ENCODE peak calls at places on chromosomes 1 and 21, in six cellular contexts. C, J, D, Q, R and T are unnamed samples.
A peak's percentile ranks its signal among the peaks of the same experiment; 100 is the strongest.

GRCh38 chr1:93758842-93759515 is 77.3 kb upstream of the BCAR3 start:
- DNase-seq in C (peak; percentile 94), J (no peak), D (no peak), Q (no peak), R (no peak), T (no peak)

GRCh38 chr1:15678578-15678977 is 5.5 kb upstream of the PLEKHM2 start:
- DNase-seq in C (peak; percentile 62), J (no peak), D (no peak), Q (peak; percentile 53), R (peak; percentile 15), T (no peak)

GRCh38 chr21:41477641-41478318 is 30.2 kb downstream of the TMPRSS2 start:
- DNase-seq in C (no peak), J (no peak), D (no peak), Q (no peak), R (peak; percentile 62), T (no peak)

GRCh38 chr1:25568834-25569598 is 25.6 kb downstream of the LDLRAP1 start:
- DNase-seq in C (peak; percentile 45), J (peak; percentile 81), D (no peak), Q (no peak), R (no peak), T (no peak)

GRCh38 chr21:33265664-33266049 is 510 bp upstream of the IL10RB start:
- DNase-seq in C (no peak), J (no peak), D (no peak), Q (peak; percentile 68), R (no peak), T (no peak)

GRCh38 chr1:89615676-89616598 is 17.0 kb upstream of the LRRC8C start:
- DNase-seq in C (peak; percentile 31), J (no peak), D (no peak), Q (no peak), R (no peak), T (no peak)

GRCh38 chr1:15465674-15466073 is 9.1 kb downstream of the CELA2A start:
- DNase-seq in C (no peak), J (peak; percentile 34), D (no peak), Q (no peak), R (no peak), T (no peak)

GRCh38 chr21:29305068-29305467 is 6.3 kb downstream of the BACH1 start:
- DNase-seq in C (no peak), J (no peak), D (no peak), Q (no peak), R (no peak), T (no peak)

GRCh38 chr1:42847721-42848470 is 1.5 kb downstream of the ZNF691 start:
- DNase-seq in C (no peak), J (no peak), D (no peak), Q (no peak), R (no peak), T (no peak)

GRCh38 chr1:164188507-164188906 is 370.5 kb upstream of the PBX1 start:
- DNase-seq in C (no peak), J (no peak), D (no peak), Q (no peak), R (no peak), T (no peak)

GRCh38 chr1:90143522-90144050 is 148.7 kb downstream of the ZNF326 start:
- DNase-seq in C (no peak), J (no peak), D (no peak), Q (no peak), R (no peak), T (no peak)

GRCh38 chr1:232222614-232223013 is 407.3 kb downstream of the SIPA1L2 start:
- DNase-seq in C (no peak), J (no peak), D (no peak), Q (no peak), R (no peak), T (no peak)

GRCh38 chr1:226407497-226408284 is at the start of gene PARP1:
- DNase-seq in C (peak; percentile 71), J (peak; percentile 99), D (peak; percentile 86), Q (no peak), R (no peak), T (peak; percentile 85)

GRCh38 chr1:234276389-234276788 is 96.9 kb upstream of the COA6 start:
- DNase-seq in C (no peak), J (no peak), D (no peak), Q (no peak), R (no peak), T (no peak)

GRCh38 chr1:112633628-112634027 is 14.0 kb downstream of the CAPZA1 start:
- DNase-seq in C (no peak), J (no peak), D (no peak), Q (no peak), R (no peak), T (no peak)

GRCh38 chr1:84571150-84571535 is 3.1 kb downstream of the CTBS start:
- DNase-seq in C (no peak), J (no peak), D (no peak), Q (no peak), R (no peak), T (no peak)

GRCh38 chr1:36203554-36204346 is 20.5 kb upstream of the THRAP3 start:
- DNase-seq in C (no peak), J (peak; percentile 12), D (no peak), Q (no peak), R (no peak), T (no peak)

GRCh38 chr1:206911064-206911663 is 10.6 kb downstream of the FCMR start:
- DNase-seq in C (peak; percentile 16), J (peak; percentile 86), D (no peak), Q (no peak), R (no peak), T (no peak)

GRCh38 chr1:152743371-152744145 is 14.3 kb upstream of the KPRP start:
- DNase-seq in C (no peak), J (no peak), D (no peak), Q (no peak), R (no peak), T (no peak)

GRCh38 chr1:25544243-25544764 is 898 bp downstream of the LDLRAP1 start:
- DNase-seq in C (no peak), J (no peak), D (no peak), Q (no peak), R (no peak), T (no peak)

GRCh38 chr1:47104816-47105215 is 32.4 kb upstream of the CYP4A22 start:
- DNase-seq in C (no peak), J (no peak), D (no peak), Q (no peak), R (no peak), T (no peak)

GRCh38 chr1:158833269-158833668 is 2.1 kb downstream of the MNDA start:
- DNase-seq in C (no peak), J (no peak), D (no peak), Q (no peak), R (no peak), T (no peak)

GRCh38 chr1:117602862-117603261 is 3.0 kb upstream of the TENT5C start:
- DNase-seq in C (no peak), J (no peak), D (no peak), Q (no peak), R (no peak), T (no peak)

GRCh38 chr1:117605811-117606607 is at the start of gene TENT5C:
- DNase-seq in C (peak; percentile 90), J (peak; percentile 100), D (peak; percentile 92), Q (peak; percentile 54), R (peak; percentile 92), T (peak; percentile 88)

GRCh38 chr1:117607471-117607870 is 1.6 kb downstream of the TENT5C start:
- DNase-seq in C (no peak), J (no peak), D (no peak), Q (no peak), R (no peak), T (no peak)

GRCh38 chr1:117606608-117607261 is 887 bp downstream of the TENT5C start:
- DNase-seq in C (no peak), J (peak; percentile 48), D (no peak), Q (no peak), R (no peak), T (no peak)

GRCh38 chr1:117605164-117605810 is 561 bp upstream of the TENT5C start:
- DNase-seq in C (peak; percentile 5), J (no peak), D (no peak), Q (no peak), R (no peak), T (peak; percentile 37)
- TF ChIP-seq POLR2A in C (no peak), J (no peak), D (no peak), Q (no peak), R (no peak), T (no peak)

GRCh38 chr1:40438391-40439015 is 11.8 kb upstream of the ZFP69B start:
- DNase-seq in C (peak; percentile 37), J (peak; percentile 79), D (no peak), Q (no peak), R (no peak), T (no peak)
- TF ChIP-seq TAF1 in C (no peak), J (no peak), D (no peak), Q (no peak), R (no peak), T (no peak)

DNA sequence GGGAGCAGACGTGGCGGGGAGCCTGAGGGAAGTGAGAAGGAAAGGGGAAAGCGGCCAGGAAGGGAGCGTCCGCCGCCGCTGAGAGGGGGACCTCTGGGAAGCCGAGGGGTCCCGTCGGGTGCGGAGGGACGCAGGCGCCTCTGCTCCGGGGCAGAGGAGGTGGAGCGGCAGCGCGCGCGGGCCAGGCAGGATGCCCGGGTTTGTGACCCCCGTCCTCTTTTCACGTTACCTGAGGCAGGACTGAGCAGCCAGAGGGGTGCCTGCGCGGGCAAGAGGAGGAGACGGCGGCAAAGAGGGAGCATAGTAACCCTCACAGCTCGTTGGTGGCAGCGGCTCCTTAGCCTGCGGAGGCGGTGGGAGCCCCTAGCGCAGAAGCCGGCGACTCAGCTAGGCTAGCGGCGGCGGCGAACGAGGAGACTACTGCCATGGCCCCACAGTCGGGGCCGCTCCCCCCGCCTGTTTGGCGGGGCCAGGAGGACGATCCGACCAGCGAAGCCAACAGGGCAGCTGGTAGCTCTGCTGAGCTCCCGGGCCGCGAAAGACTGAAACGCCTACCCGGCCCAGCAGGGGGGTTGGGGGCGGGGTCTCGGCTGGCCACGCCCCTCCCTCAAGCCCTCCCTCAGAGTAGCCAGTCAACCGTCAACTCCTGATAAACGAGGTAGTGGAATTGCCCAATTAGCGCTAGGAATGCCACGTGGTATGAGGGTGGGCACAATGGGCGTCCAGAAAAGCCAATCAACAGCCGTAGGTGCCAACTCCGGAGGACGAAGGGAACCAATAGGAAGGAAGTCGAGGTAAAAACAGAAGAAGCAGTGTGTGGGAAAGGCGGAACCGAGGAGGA is at the start of gene TESK2:
- DNase-seq in C (peak; percentile 100), J (peak; percentile 92), D (peak; percentile 80), Q (peak; percentile 100), R (peak; percentile 99), T (peak; percentile 83)
- TF ChIP-seq POLR2AphosphoS5 in C (peak; percentile 84), J (peak; percentile 42), D (no peak), Q (peak; percentile 64), R (peak; percentile 64), T (peak; percentile 78)

GRCh38 chr21:44710294-44710665 is 1.1 kb downstream of the TSPEAR start:
- DNase-seq in C (no peak), J (no peak), D (no peak), Q (no peak), R (no peak), T (no peak)
- TF ChIP-seq POLR2A in C (no peak), J (no peak), D (no peak), Q (no peak), R (no peak), T (no peak)